ENCODE peak calls at places on chromosomes 11 and 22, in eight cellular contexts. J is breast epithelium, D is right lobe of liver, N is endothelial cell of umbilical vein, H is A549, I is IMR-90, F is tibial nerve, E is H1. V is an unnamed sample.
A peak's percentile ranks its signal among the peaks of the same experiment; 100 is the strongest.

GRCh38 chr11:76206327-76207081 is at the start of gene WNT11:
- DNase-seq in D (no peak), I (no peak), F (no peak), J (no peak), E (peak; percentile 67), N (no peak), H (peak; percentile 35), V (peak; percentile 63)

GRCh38 chr11:126993599-126993998 is 7.0 kb downstream of the KIRREL3 start:
- DNase-seq in F (no peak), N (no peak), H (peak; percentile 35), E (no peak), J (no peak), D (no peak), I (peak; percentile 54), V (no peak)

GRCh38 chr11:126585388-126586302 is 230.2 kb downstream of the ST3GAL4 start:
- DNase-seq in N (peak; percentile 99), E (no peak), F (peak; percentile 33), I (peak; percentile 96), J (no peak), H (peak; percentile 65), D (peak; percentile 30), V (no peak)

GRCh38 chr22:22387386-22387736 is 121.2 kb downstream of the ZNF280B start:
- DNase-seq in F (no peak), H (no peak), N (no peak), I (no peak), J (no peak), E (no peak), D (no peak), V (no peak)

GRCh38 chr11:84819561-84819960 is 807.6 kb downstream of the DLG2 start:
- DNase-seq in J (no peak), E (no peak), F (no peak), D (no peak), I (no peak), N (no peak), H (no peak), V (no peak)

GRCh38 chr11:72637198-72637597 is 37.0 kb downstream of the PDE2A start:
- DNase-seq in F (no peak), D (no peak), I (no peak), N (no peak), J (no peak), E (no peak), H (no peak), V (no peak)

GRCh38 chr11:57402188-57403066 is 12.0 kb upstream of the PRG2 start:
- DNase-seq in E (no peak), N (no peak), J (no peak), I (no peak), F (no peak), D (no peak), H (peak; percentile 56), V (peak; percentile 81)

GRCh38 chr11:26551186-26551801 is 20.8 kb downstream of the MUC15 start:
- DNase-seq in F (no peak), D (no peak), I (peak; percentile 6), H (no peak), N (no peak), J (no peak), E (no peak), V (no peak)

GRCh38 chr22:46905834-46906233 is 143.4 kb downstream of the TBC1D22A start:
- DNase-seq in D (no peak), E (no peak), N (no peak), F (no peak), I (no peak), H (no peak), J (no peak), V (no peak)

GRCh38 chr11:61061081-61061826 is 41.0 kb upstream of the CD5 start:
- DNase-seq in D (no peak), N (no peak), E (no peak), H (no peak), I (no peak), F (no peak), J (no peak), V (no peak)

GRCh38 chr11:46718155-46719019 is 626 bp upstream of the F2 start:
- DNase-seq in F (no peak), N (no peak), I (no peak), E (peak; percentile 46), D (peak; percentile 91), H (peak; percentile 87), J (no peak), V (no peak)

GRCh38 chr11:1861435-1862411 is 8.8 kb downstream of the LSP1 start:
- DNase-seq in N (no peak), E (no peak), F (no peak), I (no peak), H (no peak), D (no peak), J (no peak), V (no peak)

GRCh38 chr11:1864216-1864615 is 11.3 kb downstream of the LSP1 start:
- DNase-seq in E (no peak), D (peak; percentile 15), H (no peak), F (no peak), I (no peak), N (no peak), J (no peak), V (no peak)

GRCh38 chr11:1862588-1863351 is 9.9 kb downstream of the LSP1 start:
- DNase-seq in N (no peak), J (no peak), I (no peak), D (peak; percentile 21), H (peak; percentile 48), F (no peak), E (no peak), V (no peak)

GRCh38 chr11:1864831-1865665 is 12.2 kb downstream of the LSP1 start:
- DNase-seq in I (no peak), E (no peak), H (no peak), F (no peak), D (peak; percentile 24), J (no peak), N (no peak), V (no peak)

DNA sequence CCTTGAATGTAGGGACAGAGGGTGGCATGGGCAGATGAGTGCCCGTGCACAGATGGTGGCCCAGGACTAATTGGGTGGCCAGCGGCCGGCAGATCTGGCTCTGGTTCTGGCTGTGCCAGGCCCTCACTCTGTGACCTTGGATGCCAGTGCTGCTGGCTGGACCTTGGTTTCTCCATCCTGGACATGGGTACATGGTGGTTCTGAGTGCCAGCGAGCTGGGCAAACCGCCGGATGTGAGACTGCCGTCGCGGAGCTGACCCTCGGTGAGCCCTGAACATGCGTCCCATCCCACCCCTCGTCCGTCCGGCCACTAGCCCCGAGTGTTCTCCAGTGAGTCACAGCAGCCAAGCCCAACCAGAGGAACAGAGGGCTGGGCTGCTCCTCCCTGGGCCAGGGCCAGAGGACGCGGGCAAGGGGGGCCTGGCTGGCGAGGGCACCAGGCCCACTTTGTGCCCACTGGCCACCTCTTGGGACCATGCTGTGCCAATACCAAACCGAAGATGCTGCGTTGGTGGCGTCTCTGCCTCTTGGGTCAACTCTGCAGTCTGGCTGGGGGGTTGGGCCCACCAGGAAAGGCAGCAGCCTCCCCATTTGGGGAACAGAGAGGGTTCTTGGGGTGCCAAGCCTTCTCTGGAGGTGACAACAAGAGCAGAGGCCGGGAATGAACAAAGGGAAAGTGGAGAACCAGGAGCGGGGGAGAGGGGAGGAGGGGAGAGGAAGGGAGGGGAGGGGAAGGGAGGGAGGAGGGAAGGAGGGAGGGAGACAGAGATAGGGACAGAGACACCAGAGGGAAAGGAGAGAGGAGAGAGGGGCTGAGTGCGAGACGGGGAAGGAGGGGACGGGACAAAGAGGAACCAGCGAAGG is 10.7 kb downstream of the LSP1 start:
- DNase-seq in N (peak; percentile 82), I (peak; percentile 86), J (peak; percentile 85), H (peak; percentile 71), D (peak; percentile 75), E (no peak), F (peak; percentile 77), V (peak; percentile 36)
- TF ChIP-seq POLR2A in N (no peak), I (no peak), J (no peak), H (no peak), D (no peak), E (no peak), F (no peak), V (no peak)

GRCh38 chr22:41899992-41900651 is 14.8 kb downstream of the SHISA8 start:
- DNase-seq in I (no peak), D (no peak), F (no peak), N (no peak), J (no peak), E (no peak), H (no peak), V (no peak)

GRCh38 chr22:41904450-41905410 is 10.1 kb downstream of the SHISA8 start:
- DNase-seq in J (no peak), I (no peak), H (no peak), D (no peak), F (no peak), E (no peak), N (no peak), V (no peak)

GRCh38 chr22:41902932-41903421 is 11.9 kb downstream of the SHISA8 start:
- DNase-seq in I (no peak), H (no peak), J (no peak), D (peak; percentile 90), F (no peak), N (no peak), E (no peak), V (no peak)

GRCh38 chr22:41900652-41901312 is 14.1 kb downstream of the SHISA8 start:
- DNase-seq in H (no peak), J (no peak), D (no peak), F (no peak), E (no peak), I (no peak), N (no peak), V (no peak)

GRCh38 chr22:41902016-41902415 is 12.9 kb downstream of the SHISA8 start:
- DNase-seq in N (no peak), J (no peak), I (no peak), F (no peak), H (no peak), D (no peak), E (no peak), V (no peak)
- TF ChIP-seq POLR2A in N (no peak), J (no peak), I (no peak), F (no peak), H (no peak), D (no peak), E (no peak), V (no peak)

DNA sequence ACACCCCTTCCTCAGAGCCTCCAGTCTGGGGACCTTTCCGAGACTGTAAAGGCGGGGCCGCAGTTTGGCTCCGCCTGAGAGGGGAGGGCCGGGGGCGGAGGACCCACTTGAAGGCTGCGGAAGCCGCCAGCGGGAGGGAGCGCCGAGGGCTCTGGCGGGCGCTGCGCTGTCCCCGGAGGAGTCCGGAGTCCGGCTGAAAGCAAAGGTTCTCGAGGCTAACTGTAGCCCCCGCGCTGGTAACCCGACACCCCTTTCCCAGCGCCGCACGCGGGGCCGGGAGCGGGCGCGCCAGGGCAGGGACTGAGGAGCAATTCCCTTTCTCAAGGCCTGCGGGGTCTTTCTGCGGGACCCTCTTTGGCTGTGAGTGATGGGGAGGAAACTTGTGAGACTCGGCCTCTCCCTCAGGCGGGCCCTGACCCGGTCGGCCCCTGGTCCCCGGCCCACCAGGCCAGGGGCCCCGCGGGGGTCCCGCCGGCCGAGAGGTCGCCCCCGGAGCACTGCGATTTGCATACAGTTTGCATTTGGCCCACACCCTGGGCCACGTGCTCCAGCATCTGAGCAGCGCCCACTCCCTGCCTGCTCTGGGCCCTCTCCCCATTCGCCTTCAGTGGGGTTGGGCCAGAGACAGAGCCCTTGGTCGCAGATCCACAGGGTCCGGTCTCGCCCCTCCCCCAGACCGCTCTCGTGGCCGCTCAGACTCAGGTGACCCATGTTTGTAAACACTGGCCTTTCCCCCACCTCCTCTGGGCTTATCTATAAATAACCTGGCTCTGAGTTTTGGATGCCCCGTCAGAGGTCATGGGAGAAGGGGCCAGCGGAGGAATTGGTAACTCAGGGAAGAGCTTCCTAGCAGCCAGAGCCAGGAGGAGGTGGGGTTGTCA is 519 bp upstream of the ART5 start:
- DNase-seq in F (peak; percentile 33), E (peak; percentile 95), D (peak; percentile 76), I (peak; percentile 58), H (peak; percentile 80), N (peak; percentile 87), J (peak; percentile 63), V (peak; percentile 67)
- TF ChIP-seq POLR2A in F (no peak), E (peak; percentile 48), D (no peak), I (no peak), H (no peak), N (no peak), J (no peak), V (no peak)

GRCh38 chr22:39515266-39516050 is 4.9 kb upstream of the ATF4 start:
- DNase-seq in E (no peak), I (no peak), F (no peak), H (no peak), J (no peak), N (no peak), D (no peak), V (no peak)
- TF ChIP-seq POLR2A in E (no peak), I (no peak), F (no peak), H (no peak), J (no peak), N (no peak), D (no peak), V (no peak)

V was measured in erythroblast.